ENCODE peak calls at places on chromosome 15, in four cellular contexts. H is K562, G is WTC11, J is HepG2. R is an unnamed sample.

GRCh38 chr15:47620960-47621681 is 96.2 kb upstream of the SEMA6D start:
- DNase-seq in G (no peak), H (no peak), J (no peak), R (no peak)

GRCh38 chr15:74197176-74197965 is 5.2 kb downstream of the STRA6 start:
- DNase-seq in J (no peak), H (no peak), G (no peak), R (no peak)

GRCh38 chr15:70023769-70024491 is 73.8 kb downstream of the TLE3 start:
- DNase-seq in J (no peak), G (no peak), H (no peak), R (no peak)

GRCh38 chr15:45863881-45864580 is 229.2 kb downstream of the SQOR start:
- DNase-seq in H (no peak), J (no peak), G (no peak), R (no peak)

GRCh38 chr15:80699981-80700380 is 4.9 kb downstream of the ABHD17C start:
- DNase-seq in G (no peak), J (no peak), H (no peak), R (no peak)

GRCh38 chr15:92429378-92430066 is 35.8 kb downstream of the ST8SIA2 start:
- DNase-seq in J (no peak), G (peak), H (peak), R (no peak)

GRCh38 chr15:88605507-88606436 is 15.4 kb upstream of the AEN start:
- DNase-seq in H (peak), G (peak), J (no peak), R (peak)

GRCh38 chr15:58957101-58957973 is 23.9 kb upstream of the SLTM start:
- DNase-seq in H (peak), J (peak), G (peak), R (peak)

GRCh38 chr15:52527898-52528464 is 699 bp downstream of the MYO5A start:
- DNase-seq in G (no peak), J (no peak), H (no peak), R (peak)

GRCh38 chr15:76285241-76285825 is 25.9 kb downstream of the ETFA start:
- DNase-seq in H (peak), G (no peak), J (peak), R (no peak)

GRCh38 chr15:66706840-66707239 is 4.8 kb downstream of the SMAD6 start:
- DNase-seq in G (no peak), H (no peak), J (no peak), R (no peak)

GRCh38 chr15:95247068-95247984 is 1016.0 kb downstream of the MCTP2 start:
- DNase-seq in J (peak), H (peak), G (no peak), R (peak)

GRCh38 chr15:67187351-67187854 is 67.1 kb downstream of the AAGAB start:
- DNase-seq in J (no peak), G (no peak), H (no peak), R (no peak)

GRCh38 chr15:78684645-78685044 is 43.6 kb upstream of the CHRNB4 start:
- DNase-seq in H (no peak), J (no peak), G (no peak), R (no peak)

GRCh38 chr15:88805031-88805780 is 2.0 kb downstream of the ACAN start:
- DNase-seq in G (no peak), H (no peak), J (no peak), R (no peak)

GRCh38 chr15:31503256-31503655 is 176.6 kb downstream of the KLF13 start:
- DNase-seq in H (no peak), J (no peak), G (no peak), R (no peak)

GRCh38 chr15:63877713-63878271 is 44.0 kb upstream of the HERC1 start:
- DNase-seq in G (no peak), J (no peak), H (no peak), R (no peak)

GRCh38 chr15:75235051-75235673 is 23.0 kb upstream of the GOLGA6C start:
- DNase-seq in H (no peak), G (peak), J (no peak), R (no peak)

GRCh38 chr15:25391971-25392733 is 46.7 kb downstream of the UBE3A start:
- DNase-seq in G (no peak), J (no peak), H (no peak), R (no peak)

GRCh38 chr15:23686466-23687142 is 501 bp downstream of the NDN start:
- DNase-seq in H (no peak), G (peak), J (no peak), R (no peak)

GRCh38 chr15:45326776-45327175 is 51.6 kb downstream of the GATM start:
- DNase-seq in J (no peak), H (no peak), G (no peak), R (no peak)

GRCh38 chr15:37220949-37221670 is 120.8 kb upstream of the MEIS2 start:
- DNase-seq in J (no peak), H (no peak), G (no peak), R (no peak)
- TF ChIP-seq ELF4 in J (no peak), H (no peak), G (no peak), R (no peak)

GRCh38 chr15:99181544-99181943 is 67.8 kb downstream of the TTC23 start:
- DNase-seq in H (no peak), J (no peak), G (no peak), R (no peak)
- TF ChIP-seq ELF4 in H (no peak), J (no peak), G (no peak), R (no peak)

GRCh38 chr15:50049871-50050270 is 69.2 kb downstream of the ATP8B4 start:
- DNase-seq in G (no peak), H (no peak), J (no peak), R (no peak)

GRCh38 chr15:50044406-50044805 is 74.6 kb downstream of the ATP8B4 start:
- DNase-seq in H (no peak), J (no peak), G (no peak), R (no peak)

GRCh38 chr15:50044904-50045303 is 74.1 kb downstream of the ATP8B4 start:
- DNase-seq in G (no peak), J (no peak), H (no peak), R (no peak)

GRCh38 chr15:50046159-50046558 is 72.9 kb downstream of the ATP8B4 start:
- DNase-seq in J (no peak), G (no peak), H (no peak), R (no peak)

GRCh38 chr15:50046868-50047267 is 72.2 kb downstream of the ATP8B4 start:
- DNase-seq in G (no peak), J (no peak), H (no peak), R (no peak)
- TF ChIP-seq ELF4 in G (no peak), J (no peak), H (no peak), R (no peak)

GRCh38 chr15:65339926-65340325 is 35.4 kb downstream of the RNU5B-1 start:
- DNase-seq in G (no peak), J (no peak), H (no peak), R (no peak)
- TF ChIP-seq ELF4 in G (no peak), J (no peak), H (no peak), R (no peak)

R was measured in HEK293T.